ENCODE peak calls at places on chromosomes 3 and 15, in five cellular contexts. F is cardiac muscle cell, S is esophagus squamous epithelium, Z is Peyer's patch, Y is transverse colon. H is an unnamed sample. For H3K27me3, the result is how much of the 10 kb centered on the place peaks cover.

GRCh38 chr15:41958002-41958420 is 14.3 kb downstream of the EHD4 start:
- DNase-seq in F (peak), S (no peak), Z (no peak), Y (no peak), H (no peak)

GRCh38 chr3:102224171-102224570 is 210.6 kb upstream of the ZPLD1 start:
- DNase-seq in F (peak), S (no peak), Z (no peak), Y (peak), H (no peak)

GRCh38 chr3:4449043-4449803 is 17.8 kb downstream of the SUMF1 start:
- DNase-seq in F (no peak), S (no peak), Z (no peak), Y (no peak), H (no peak)

GRCh38 chr15:98002874-98003273 is 42.4 kb downstream of the ARRDC4 start:
- DNase-seq in F (no peak), S (no peak), Z (no peak), Y (no peak), H (no peak)

GRCh38 chr3:191528589-191528988 is 67.6 kb downstream of the PYDC2 start:
- DNase-seq in F (no peak), S (no peak), Z (no peak), Y (no peak), H (no peak)

GRCh38 chr15:43292375-43293078 is 25.8 kb upstream of the TGM5 start:
- DNase-seq in F (no peak), S (no peak), Z (peak), Y (no peak), H (no peak)

GRCh38 chr15:76337047-76337738 is 620 bp downstream of the ISL2 start:
- DNase-seq in F (no peak), S (no peak), Z (no peak), Y (peak), H (no peak)

GRCh38 chr15:64746356-64746755 is 29.0 kb downstream of the RBPMS2 start:
- DNase-seq in F (no peak), S (no peak), Z (no peak), Y (no peak), H (no peak)

GRCh38 chr3:167829057-167829456 is 93.5 kb downstream of the SERPINI1 start:
- DNase-seq in F (peak), S (no peak), Z (no peak), Y (no peak), H (no peak)

GRCh38 chr3:46892285-46893145 is 15.0 kb downstream of the PTH1R start:
- DNase-seq in F (peak), S (no peak), Z (no peak), Y (peak), H (no peak)

GRCh38 chr3:196357905-196358304 is 19.7 kb upstream of the TM4SF19 start:
- DNase-seq in F (no peak), S (no peak), Z (no peak), Y (no peak), H (peak)

GRCh38 chr15:50740955-50741354 is 24.6 kb downstream of the SPPL2A start:
- DNase-seq in F (no peak), S (no peak), Z (no peak), Y (no peak), H (no peak)

GRCh38 chr3:46848271-46849097 is 14.8 kb downstream of the MYL3 start:
- DNase-seq in F (peak), S (no peak), Z (peak), Y (no peak), H (no peak)

GRCh38 chr3:61247191-61247590 is 4.1 kb downstream of the FHIT start:
- DNase-seq in F (no peak), S (no peak), Z (no peak), Y (no peak), H (no peak)

GRCh38 chr15:40238481-40238926 is 359 bp upstream of the PAK6 start:
- DNase-seq in F (no peak), S (no peak), Z (peak), Y (no peak), H (no peak)

GRCh38 chr3:143736651-143737050 is 111.6 kb downstream of the SLC9A9 start:
- DNase-seq in F (peak), S (no peak), Z (no peak), Y (no peak), H (no peak)

GRCh38 chr3:94616833-94617232 is 554.0 kb downstream of the NSUN3 start:
- DNase-seq in F (no peak), S (no peak), Z (no peak), Y (no peak), H (no peak)

GRCh38 chr15:80473574-80474223 is 69.5 kb downstream of the ARNT2 start:
- DNase-seq in F (no peak), S (no peak), Z (no peak), Y (no peak), H (no peak)

GRCh38 chr15:101025116-101025885 is 106.1 kb downstream of the LRRK1 start:
- DNase-seq in F (no peak), S (no peak), Z (peak), Y (peak), H (peak)

GRCh38 chr15:30046414-30046813 is 36.3 kb upstream of the GOLGA8J start:
- DNase-seq in F (no peak), S (no peak), Z (no peak), Y (no peak), H (no peak)

GRCh38 chr15:59303641-59304433 is 68.8 kb downstream of the MYO1E start:
- DNase-seq in F (peak), S (no peak), Z (no peak), Y (no peak), H (no peak)

GRCh38 chr3:43870110-43870509 is 179.4 kb downstream of the ABHD5 start:
- DNase-seq in F (peak), S (no peak), Z (no peak), Y (no peak), H (no peak)

GRCh38 chr15:90063733-90064247 is 38.5 kb downstream of the IDH2 start:
- DNase-seq in F (no peak), S (no peak), Z (peak), Y (peak), H (no peak)

GRCh38 chr3:3589715-3590130 is 209.5 kb upstream of the LRRN1 start:
- DNase-seq in F (no peak), S (no peak), Z (no peak), Y (no peak), H (no peak)

GRCh38 chr3:171566803-171567422 is 106.7 kb upstream of the TNIK start:
- DNase-seq in F (peak), S (no peak), Z (no peak), Y (no peak), H (no peak)

GRCh38 chr3:114706591-114707224 is 412.9 kb downstream of the TIGIT start:
- DNase-seq in F (peak), S (no peak), Z (no peak), Y (no peak), H (no peak)

GRCh38 chr3:73120710-73121109 is 59.3 kb downstream of the EBLN2 start:
- DNase-seq in F (no peak), S (no peak), Z (no peak), Y (no peak), H (no peak)

GRCh38 chr15:64774556-64775523 is 549 bp downstream of the RBPMS2 start:
- DNase-seq in F (peak), S (no peak), Z (no peak), Y (no peak), H (no peak)

GRCh38 chr3:28348637-28349396 is at the start of the genes AZI2 and ZCWPW2:
- DNase-seq in F (peak), S (peak), Z (peak), Y (peak), H (peak)
- TF ChIP-seq CTCF in F (peak), S (peak), Z (no peak), Y (no peak), H (no peak)

GRCh38 chr3:112568642-112569041 is 6.8 kb downstream of the SLC35A5 start:
- DNase-seq in F (no peak), S (no peak), Z (no peak), Y (no peak), H (no peak)
- H3K27ac ChIP-seq in F (no peak), S (no peak), Z (no peak), Y (no peak), H (no peak)

GRCh38 chr3:160224811-160225180 is 426 bp upstream of the C3orf80 start:
- DNase-seq in F (no peak), S (no peak), Z (no peak), Y (no peak), H (no peak)

GRCh38 chr3:160224256-160224655 is 966 bp upstream of the C3orf80 start:
- DNase-seq in F (no peak), S (no peak), Z (no peak), Y (no peak), H (no peak)

GRCh38 chr3:160226026-160226739 is 961 bp downstream of the C3orf80 start:
- DNase-seq in F (no peak), S (no peak), Z (no peak), Y (peak), H (no peak)

GRCh38 chr3:160226740-160227048 is 1.5 kb downstream of the C3orf80 start:
- DNase-seq in F (no peak), S (no peak), Z (no peak), Y (no peak), H (no peak)

GRCh38 chr3:160225181-160226025 is at the start of gene C3orf80:
- DNase-seq in F (peak), S (no peak), Z (no peak), Y (peak), H (peak)
- H3K27me3 ChIP-seq in F (under half), S (under half), Z (under half), Y (under half), H (under half)

GRCh38 chr15:77584201-77584600 is 48.5 kb downstream of the LINGO1 start:
- DNase-seq in F (no peak), S (no peak), Z (no peak), Y (no peak), H (no peak)
- TF ChIP-seq CTCF in F (peak), S (no peak), Z (no peak), Y (no peak), H (no peak)

GRCh38 chr3:53040361-53040820 is 5.5 kb downstream of the SFMBT1 start:
- DNase-seq in F (no peak), S (no peak), Z (no peak), Y (no peak), H (no peak)

GRCh38 chr3:53038679-53039375 is 7.0 kb downstream of the SFMBT1 start:
- DNase-seq in F (no peak), S (no peak), Z (no peak), Y (no peak), H (no peak)

GRCh38 chr3:53036063-53036619 is 9.7 kb downstream of the SFMBT1 start:
- DNase-seq in F (no peak), S (no peak), Z (no peak), Y (no peak), H (no peak)

GRCh38 chr3:53042654-53043053 is 3.2 kb downstream of the SFMBT1 start:
- DNase-seq in F (no peak), S (no peak), Z (no peak), Y (no peak), H (no peak)

GRCh38 chr3:53039376-53039752 is 6.5 kb downstream of the SFMBT1 start:
- DNase-seq in F (no peak), S (no peak), Z (no peak), Y (no peak), H (no peak)
- H3K27ac ChIP-seq in F (no peak), S (no peak), Z (no peak), Y (no peak), H (no peak)